ENCODE peak calls at places on chromosomes 5 and 9, in seven cellular contexts. One of them, this sample, is unnamed. For H3K4me1, the result is how much of the 10 kb centered on the place peaks cover.

GRCh38 chr5:31027726-31028125 is 165.8 kb upstream of the CDH6 start:
- DNase-seq in H1: no peak
- DNase-seq in trophoblast cell: no peak
- DNase-seq in mesenchymal stem cell: no peak
- DNase-seq in neuronal stem cell: no peak
- DNase-seq in H9: no peak
- DNase-seq in IMR-90: no peak
- DNase-seq in this sample: no peak

GRCh38 chr5:66609615-66610014 is 13.4 kb downstream of the MAST4 start:
- DNase-seq in H1: no peak
- DNase-seq in trophoblast cell: no peak
- DNase-seq in mesenchymal stem cell: no peak
- DNase-seq in neuronal stem cell: no peak
- DNase-seq in H9: no peak
- DNase-seq in IMR-90: no peak
- DNase-seq in this sample: no peak

GRCh38 chr9:113463418-113464285 is at the start of gene RGS3:
- DNase-seq in H1: peak
- DNase-seq in trophoblast cell: no peak
- DNase-seq in mesenchymal stem cell: no peak
- DNase-seq in neuronal stem cell: peak
- DNase-seq in H9: peak
- DNase-seq in IMR-90: no peak
- DNase-seq in this sample: peak

GRCh38 chr5:111454198-111454606 is 58.1 kb downstream of the STARD4 start:
- DNase-seq in H1: no peak
- DNase-seq in trophoblast cell: no peak
- DNase-seq in mesenchymal stem cell: peak
- DNase-seq in neuronal stem cell: no peak
- DNase-seq in H9: no peak
- DNase-seq in IMR-90: peak
- DNase-seq in this sample: no peak

GRCh38 chr5:56612759-56613158 is 202.6 kb upstream of the MAP3K1 start:
- DNase-seq in H1: no peak
- DNase-seq in trophoblast cell: no peak
- DNase-seq in mesenchymal stem cell: no peak
- DNase-seq in neuronal stem cell: no peak
- DNase-seq in H9: no peak
- DNase-seq in IMR-90: no peak
- DNase-seq in this sample: no peak

GRCh38 chr9:123894822-123895221 is 35.1 kb downstream of the DENND1A start:
- DNase-seq in H1: no peak
- DNase-seq in trophoblast cell: no peak
- DNase-seq in mesenchymal stem cell: no peak
- DNase-seq in neuronal stem cell: no peak
- DNase-seq in H9: no peak
- DNase-seq in IMR-90: no peak
- DNase-seq in this sample: no peak

GRCh38 chr5:169647566-169647965 is 10.5 kb downstream of the DOCK2 start:
- DNase-seq in H1: no peak
- DNase-seq in trophoblast cell: no peak
- DNase-seq in mesenchymal stem cell: peak
- DNase-seq in neuronal stem cell: no peak
- DNase-seq in H9: no peak
- DNase-seq in IMR-90: no peak
- DNase-seq in this sample: no peak

GRCh38 chr9:109411818-109412352 is 86.2 kb downstream of the PTPN3 start:
- DNase-seq in H1: no peak
- DNase-seq in trophoblast cell: no peak
- DNase-seq in mesenchymal stem cell: peak
- DNase-seq in neuronal stem cell: no peak
- DNase-seq in H9: no peak
- DNase-seq in IMR-90: peak
- DNase-seq in this sample: peak

GRCh38 chr5:136080483-136081180 is 51.8 kb downstream of the TGFBI start:
- DNase-seq in H1: peak
- DNase-seq in trophoblast cell: peak
- DNase-seq in mesenchymal stem cell: peak
- DNase-seq in neuronal stem cell: peak
- DNase-seq in H9: peak
- DNase-seq in IMR-90: peak
- DNase-seq in this sample: peak

GRCh38 chr5:38913714-38914113 is 67.9 kb downstream of the OSMR start:
- DNase-seq in H1: no peak
- DNase-seq in trophoblast cell: no peak
- DNase-seq in mesenchymal stem cell: peak
- DNase-seq in neuronal stem cell: no peak
- DNase-seq in H9: no peak
- DNase-seq in IMR-90: no peak
- DNase-seq in this sample: no peak

GRCh38 chr9:77802512-77803293 is 154.6 kb upstream of the GNA14 start:
- DNase-seq in H1: no peak
- DNase-seq in trophoblast cell: no peak
- DNase-seq in mesenchymal stem cell: no peak
- DNase-seq in neuronal stem cell: no peak
- DNase-seq in H9: no peak
- DNase-seq in IMR-90: no peak
- DNase-seq in this sample: no peak

GRCh38 chr9:134412298-134412711 is 86.0 kb downstream of the RXRA start:
- DNase-seq in H1: peak
- DNase-seq in trophoblast cell: peak
- DNase-seq in mesenchymal stem cell: no peak
- DNase-seq in neuronal stem cell: no peak
- DNase-seq in H9: no peak
- DNase-seq in IMR-90: no peak
- DNase-seq in this sample: peak

GRCh38 chr9:15763371-15763770 is 210.5 kb downstream of the CCDC171 start:
- DNase-seq in H1: no peak
- DNase-seq in trophoblast cell: peak
- DNase-seq in mesenchymal stem cell: no peak
- DNase-seq in neuronal stem cell: no peak
- DNase-seq in H9: no peak
- DNase-seq in IMR-90: no peak
- DNase-seq in this sample: no peak

GRCh38 chr5:51958473-51958872 is 575.2 kb downstream of the ISL1 start:
- DNase-seq in H1: no peak
- DNase-seq in trophoblast cell: no peak
- DNase-seq in mesenchymal stem cell: no peak
- DNase-seq in neuronal stem cell: no peak
- DNase-seq in H9: no peak
- DNase-seq in IMR-90: no peak
- DNase-seq in this sample: peak

GRCh38 chr5:143440448-143441102 is 37.1 kb upstream of the NR3C1 start:
- DNase-seq in H1: no peak
- DNase-seq in trophoblast cell: no peak
- DNase-seq in mesenchymal stem cell: no peak
- DNase-seq in neuronal stem cell: no peak
- DNase-seq in H9: no peak
- DNase-seq in IMR-90: no peak
- DNase-seq in this sample: no peak

GRCh38 chr9:93896496-93897033 is 58.6 kb downstream of the BARX1 start:
- DNase-seq in H1: no peak
- DNase-seq in trophoblast cell: no peak
- DNase-seq in mesenchymal stem cell: no peak
- DNase-seq in neuronal stem cell: no peak
- DNase-seq in H9: peak
- DNase-seq in IMR-90: no peak
- DNase-seq in this sample: no peak

GRCh38 chr5:64210866-64211265 is 45.2 kb downstream of the RNF180 start:
- DNase-seq in H1: no peak
- DNase-seq in trophoblast cell: no peak
- DNase-seq in mesenchymal stem cell: peak
- DNase-seq in neuronal stem cell: no peak
- DNase-seq in H9: no peak
- DNase-seq in IMR-90: peak
- DNase-seq in this sample: peak

GRCh38 chr9:114001794-114002261 is 76.3 kb downstream of the AMBP start:
- DNase-seq in H1: no peak
- DNase-seq in trophoblast cell: no peak
- DNase-seq in mesenchymal stem cell: no peak
- DNase-seq in neuronal stem cell: no peak
- DNase-seq in H9: no peak
- DNase-seq in IMR-90: no peak
- DNase-seq in this sample: no peak

GRCh38 chr5:125559296-125559695 is 812.9 kb upstream of the ZNF608 start:
- DNase-seq in H1: no peak
- DNase-seq in trophoblast cell: peak
- DNase-seq in mesenchymal stem cell: peak
- DNase-seq in neuronal stem cell: no peak
- DNase-seq in H9: no peak
- DNase-seq in IMR-90: peak
- DNase-seq in this sample: no peak

GRCh38 chr5:56588636-56589485 is 226.5 kb upstream of the MAP3K1 start:
- DNase-seq in H1: peak
- DNase-seq in trophoblast cell: no peak
- DNase-seq in mesenchymal stem cell: no peak
- DNase-seq in neuronal stem cell: peak
- DNase-seq in H9: peak
- DNase-seq in IMR-90: no peak
- DNase-seq in this sample: peak

GRCh38 chr5:139473565-139473964 is 2.8 kb downstream of the SMIM33 start:
- DNase-seq in H1: no peak
- DNase-seq in trophoblast cell: no peak
- DNase-seq in mesenchymal stem cell: no peak
- DNase-seq in neuronal stem cell: no peak
- DNase-seq in H9: no peak
- DNase-seq in IMR-90: no peak
- DNase-seq in this sample: no peak

GRCh38 chr9:35293381-35293780 is 131.6 kb downstream of the UNC13B start:
- DNase-seq in H1: no peak
- DNase-seq in trophoblast cell: no peak
- DNase-seq in mesenchymal stem cell: no peak
- DNase-seq in neuronal stem cell: peak
- DNase-seq in H9: no peak
- DNase-seq in IMR-90: no peak
- DNase-seq in this sample: peak

GRCh38 chr5:87347841-87348240 is 64.9 kb downstream of the CCNH start:
- DNase-seq in H1: no peak
- DNase-seq in trophoblast cell: no peak
- DNase-seq in mesenchymal stem cell: no peak
- DNase-seq in neuronal stem cell: no peak
- DNase-seq in H9: no peak
- DNase-seq in IMR-90: peak
- DNase-seq in this sample: no peak

GRCh38 chr5:107524111-107524510 is 146.6 kb downstream of the EFNA5 start:
- DNase-seq in H1: no peak
- DNase-seq in trophoblast cell: peak
- DNase-seq in mesenchymal stem cell: no peak
- DNase-seq in neuronal stem cell: no peak
- DNase-seq in H9: no peak
- DNase-seq in IMR-90: no peak
- DNase-seq in this sample: no peak

GRCh38 chr5:96043471-96043870 is 81.8 kb upstream of the ELL2 start:
- DNase-seq in H1: no peak
- DNase-seq in trophoblast cell: no peak
- DNase-seq in mesenchymal stem cell: no peak
- DNase-seq in neuronal stem cell: no peak
- DNase-seq in H9: no peak
- DNase-seq in IMR-90: no peak
- DNase-seq in this sample: no peak

GRCh38 chr9:107484117-107484723 is 5.3 kb downstream of the KLF4 start:
- DNase-seq in H1: no peak
- DNase-seq in trophoblast cell: peak
- DNase-seq in mesenchymal stem cell: peak
- DNase-seq in neuronal stem cell: peak
- DNase-seq in H9: no peak
- DNase-seq in IMR-90: peak
- DNase-seq in this sample: peak

GRCh38 chr5:141680178-141680577 is 1.9 kb downstream of the ARAP3 start:
- DNase-seq in H1: no peak
- DNase-seq in trophoblast cell: no peak
- DNase-seq in mesenchymal stem cell: no peak
- DNase-seq in neuronal stem cell: no peak
- DNase-seq in H9: no peak
- DNase-seq in IMR-90: no peak
- DNase-seq in this sample: no peak

GRCh38 chr9:33375238-33375840 is 27.0 kb downstream of the AQP7 start:
- DNase-seq in H1: peak
- DNase-seq in trophoblast cell: peak
- DNase-seq in mesenchymal stem cell: no peak
- DNase-seq in neuronal stem cell: peak
- DNase-seq in H9: peak
- DNase-seq in IMR-90: peak
- DNase-seq in this sample: peak

GRCh38 chr5:75952963-75953362 is 130.2 kb upstream of the SV2C start:
- DNase-seq in H1: no peak
- DNase-seq in trophoblast cell: no peak
- DNase-seq in mesenchymal stem cell: no peak
- DNase-seq in neuronal stem cell: no peak
- DNase-seq in H9: no peak
- DNase-seq in IMR-90: no peak
- DNase-seq in this sample: no peak

GRCh38 chr5:157100140-157100679 is 8.6 kb downstream of the HAVCR2 start:
- DNase-seq in H1: no peak
- DNase-seq in trophoblast cell: no peak
- DNase-seq in mesenchymal stem cell: peak
- DNase-seq in neuronal stem cell: no peak
- DNase-seq in H9: no peak
- DNase-seq in IMR-90: peak
- DNase-seq in this sample: no peak

GRCh38 chr9:106322741-106323140 is 540.2 kb upstream of the ZNF462 start:
- DNase-seq in H1: no peak
- DNase-seq in trophoblast cell: no peak
- DNase-seq in mesenchymal stem cell: no peak
- DNase-seq in neuronal stem cell: no peak
- DNase-seq in H9: no peak
- DNase-seq in IMR-90: no peak
- DNase-seq in this sample: peak
- H3K4me1 ChIP-seq in H1: under half
- H3K4me1 ChIP-seq in trophoblast cell: under half
- H3K4me1 ChIP-seq in mesenchymal stem cell: under half
- H3K4me1 ChIP-seq in neuronal stem cell: under half
- H3K4me1 ChIP-seq in H9: under half
- H3K4me1 ChIP-seq in IMR-90: under half
- H3K4me1 ChIP-seq in this sample: under half

GRCh38 chr9:106025449-106025848 is 331.1 kb downstream of the TMEM38B start:
- DNase-seq in H1: no peak
- DNase-seq in trophoblast cell: no peak
- DNase-seq in mesenchymal stem cell: no peak
- DNase-seq in neuronal stem cell: no peak
- DNase-seq in H9: peak
- DNase-seq in IMR-90: no peak
- DNase-seq in this sample: peak
- H3K23ac ChIP-seq in H1: no peak
- H3K23ac ChIP-seq in trophoblast cell: no peak
- H3K23ac ChIP-seq in mesenchymal stem cell: no peak
- H3K23ac ChIP-seq in neuronal stem cell: no peak
- H3K23ac ChIP-seq in H9: no peak
- H3K23ac ChIP-seq in IMR-90: no peak
- H3K23ac ChIP-seq in this sample: no peak

GRCh38 chr9:127170652-127171051 is 48.2 kb upstream of the ANGPTL2 start:
- DNase-seq in H1: no peak
- DNase-seq in trophoblast cell: no peak
- DNase-seq in mesenchymal stem cell: no peak
- DNase-seq in neuronal stem cell: no peak
- DNase-seq in H9: no peak
- DNase-seq in IMR-90: no peak
- DNase-seq in this sample: no peak
- H3K4me1 ChIP-seq in H1: under half
- H3K4me1 ChIP-seq in trophoblast cell: under half
- H3K4me1 ChIP-seq in mesenchymal stem cell: under half
- H3K4me1 ChIP-seq in neuronal stem cell: under half
- H3K4me1 ChIP-seq in H9: under half
- H3K4me1 ChIP-seq in IMR-90: under half
- H3K4me1 ChIP-seq in this sample: under half

GRCh38 chr5:149110406-149110805 is 30.9 kb upstream of the ABLIM3 start:
- DNase-seq in H1: no peak
- DNase-seq in trophoblast cell: no peak
- DNase-seq in mesenchymal stem cell: peak
- DNase-seq in neuronal stem cell: no peak
- DNase-seq in H9: no peak
- DNase-seq in IMR-90: peak
- DNase-seq in this sample: no peak
- H3K23ac ChIP-seq in H1: no peak
- H3K23ac ChIP-seq in trophoblast cell: no peak
- H3K23ac ChIP-seq in mesenchymal stem cell: no peak
- H3K23ac ChIP-seq in neuronal stem cell: no peak
- H3K23ac ChIP-seq in H9: no peak
- H3K23ac ChIP-seq in IMR-90: no peak
- H3K23ac ChIP-seq in this sample: no peak

This sample was measured in mesendoderm.